ENCODE peak calls at places on chromosome 4, in seven cellular contexts. T is stomach; R is psoas muscle; L is AG09309; Y is CD8-positive, alpha-beta T cell; K is suprapubic skin; S is endothelial cell. U is an unnamed sample.

GRCh38 chr4:7806080-7806630 is 133.5 kb downstream of the AFAP1 start:
- DNase-seq in T (peak; percentile 73), R (peak; percentile 86), L (no peak), Y (no peak), K (no peak), S (no peak), U (no peak)

GRCh38 chr4:155974957-155975356 is 21.3 kb upstream of the CTSO start:
- DNase-seq in T (no peak), R (no peak), L (no peak), Y (no peak), K (no peak), S (no peak), U (no peak)

GRCh38 chr4:8229341-8229975 is 30.4 kb downstream of the SH3TC1 start:
- DNase-seq in T (no peak), R (no peak), L (no peak), Y (peak; percentile 66), K (no peak), S (no peak), U (no peak)

GRCh38 chr4:94581766-94582165 is 130.0 kb downstream of the PDLIM5 start:
- DNase-seq in T (no peak), R (no peak), L (no peak), Y (no peak), K (no peak), S (no peak), U (no peak)

GRCh38 chr4:15182600-15183222 is 180.4 kb downstream of the CPEB2 start:
- DNase-seq in T (no peak), R (no peak), L (no peak), Y (no peak), K (no peak), S (no peak), U (no peak)

GRCh38 chr4:105092356-105092755 is 54.3 kb upstream of the TET2 start:
- DNase-seq in T (no peak), R (no peak), L (peak; percentile 41), Y (no peak), K (no peak), S (no peak), U (no peak)

GRCh38 chr4:113756005-113756410 is 5.5 kb downstream of the CAMK2D start:
- DNase-seq in T (no peak), R (no peak), L (no peak), Y (no peak), K (no peak), S (no peak), U (no peak)

GRCh38 chr4:41613362-41613761 is 75.4 kb downstream of the LIMCH1 start:
- DNase-seq in T (no peak), R (no peak), L (no peak), Y (no peak), K (no peak), S (no peak), U (no peak)

GRCh38 chr4:32462944-32463343 is 1742.8 kb downstream of the PCDH7 start:
- DNase-seq in T (no peak), R (no peak), L (no peak), Y (no peak), K (no peak), S (peak; percentile 34), U (no peak)

GRCh38 chr4:149972407-149972806 is 105.8 kb upstream of the DCLK2 start:
- DNase-seq in T (no peak), R (no peak), L (no peak), Y (no peak), K (no peak), S (no peak), U (no peak)

GRCh38 chr4:128287159-128287870 is at the start of gene PGRMC2:
- DNase-seq in T (no peak), R (no peak), L (no peak), Y (no peak), K (no peak), S (no peak), U (peak; percentile 11)

GRCh38 chr4:124666496-124666895 is 46.0 kb downstream of the ANKRD50 start:
- DNase-seq in T (no peak), R (no peak), L (no peak), Y (no peak), K (no peak), S (no peak), U (no peak)

GRCh38 chr4:159021597-159022385 is 81.1 kb upstream of the RAPGEF2 start:
- DNase-seq in T (no peak), R (no peak), L (no peak), Y (no peak), K (no peak), S (no peak), U (no peak)

GRCh38 chr4:61425315-61425714 is 225.2 kb downstream of the ADGRL3 start:
- DNase-seq in T (no peak), R (no peak), L (no peak), Y (no peak), K (no peak), S (no peak), U (no peak)

GRCh38 chr4:54332577-54332976 is 103.5 kb downstream of the PDGFRA start:
- DNase-seq in T (no peak), R (no peak), L (no peak), Y (no peak), K (no peak), S (no peak), U (no peak)

GRCh38 chr4:176949022-176949421 is 156.3 kb upstream of the VEGFC start:
- DNase-seq in T (no peak), R (no peak), L (peak; percentile 60), Y (no peak), K (no peak), S (no peak), U (no peak)

GRCh38 chr4:113411496-113411938 is 350.0 kb downstream of the CAMK2D start:
- DNase-seq in T (no peak), R (no peak), L (peak; percentile 83), Y (no peak), K (no peak), S (no peak), U (peak; percentile 31)

GRCh38 chr4:21554510-21554909 is 394.1 kb downstream of the KCNIP4 start:
- DNase-seq in T (no peak), R (no peak), L (no peak), Y (no peak), K (no peak), S (no peak), U (no peak)

GRCh38 chr4:52659722-52660261 is 691 bp upstream of the USP46 start:
- DNase-seq in T (peak; percentile 71), R (peak; percentile 87), L (no peak), Y (no peak), K (peak; percentile 82), S (peak; percentile 42), U (peak; percentile 18)

GRCh38 chr4:147735413-147736301 is 3.8 kb downstream of the ARHGAP10 start:
- DNase-seq in T (no peak), R (no peak), L (no peak), Y (no peak), K (no peak), S (no peak), U (no peak)

GRCh38 chr4:41668024-41668423 is 80.5 kb downstream of the PHOX2B start:
- DNase-seq in T (no peak), R (no peak), L (no peak), Y (no peak), K (no peak), S (no peak), U (no peak)

GRCh38 chr4:152575533-152575932 is 39.6 kb upstream of the FBXW7 start:
- DNase-seq in T (peak; percentile 51), R (no peak), L (no peak), Y (no peak), K (no peak), S (no peak), U (peak; percentile 22)

GRCh38 chr4:152573861-152574260 is 38.0 kb upstream of the FBXW7 start:
- DNase-seq in T (no peak), R (no peak), L (no peak), Y (no peak), K (no peak), S (no peak), U (no peak)

GRCh38 chr4:152571296-152571695 is 35.4 kb upstream of the FBXW7 start:
- DNase-seq in T (no peak), R (no peak), L (no peak), Y (no peak), K (no peak), S (no peak), U (no peak)

GRCh38 chr4:152577708-152578421 is 42.0 kb upstream of the FBXW7 start:
- DNase-seq in T (no peak), R (no peak), L (no peak), Y (no peak), K (no peak), S (no peak), U (no peak)

GRCh38 chr4:152572417-152573086 is 36.7 kb upstream of the FBXW7 start:
- DNase-seq in T (no peak), R (no peak), L (peak; percentile 25), Y (no peak), K (no peak), S (no peak), U (peak; percentile 9)
- TF ChIP-seq CTCF in T (no peak), R (no peak), L (no peak), Y (no peak), K (no peak), S (no peak), U (no peak)

DNA sequence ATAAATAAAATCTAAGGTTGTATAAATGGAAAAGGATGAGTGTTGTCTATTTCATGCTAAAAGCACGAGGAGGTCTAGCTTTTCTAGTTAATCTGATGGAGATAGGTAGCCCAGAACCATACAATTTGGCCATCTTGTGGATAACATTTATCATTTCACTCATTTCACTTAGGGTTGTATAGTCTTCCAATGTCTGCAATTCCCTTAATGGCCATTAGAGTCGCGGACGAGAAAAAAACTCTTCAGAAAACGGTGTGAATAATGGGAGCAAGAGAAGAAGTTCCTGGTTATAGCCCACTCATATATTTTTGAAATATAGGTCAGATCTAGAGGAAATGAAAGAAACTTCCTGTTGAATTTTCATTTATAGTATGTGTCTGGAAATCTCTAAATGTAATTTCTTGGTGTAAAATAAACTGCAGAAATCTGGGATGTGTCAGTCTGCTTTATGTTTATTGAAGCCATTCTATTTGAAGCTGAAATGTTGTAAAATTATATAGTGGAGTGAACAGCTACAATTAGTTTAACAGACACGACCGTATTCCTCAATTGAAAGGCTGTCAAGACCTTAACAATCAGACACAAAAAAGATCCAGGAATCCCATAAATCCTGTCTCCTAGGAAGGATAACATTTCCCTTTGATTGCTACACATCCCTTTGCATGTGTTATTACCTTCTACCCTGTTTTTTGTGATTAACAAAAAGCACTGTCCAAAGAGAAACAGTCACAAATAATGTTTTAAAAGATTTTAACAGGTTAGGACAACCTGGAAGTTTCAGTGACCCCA is 47.7 kb upstream of the MGST2 start:
- DNase-seq in T (no peak), R (no peak), L (no peak), Y (no peak), K (no peak), S (no peak), U (no peak)
- TF ChIP-seq CTCF in T (peak; percentile 40), R (peak; percentile 34), L (peak; percentile 47), Y (no peak), K (peak; percentile 8), S (peak; percentile 74), U (no peak)

GRCh38 chr4:13430834-13431568 is 53.1 kb downstream of the RAB28 start:
- DNase-seq in T (no peak), R (no peak), L (no peak), Y (no peak), K (no peak), S (no peak), U (no peak)
- TF ChIP-seq CTCF in T (peak; percentile 13), R (no peak), L (peak; percentile 18), Y (peak; percentile 14), K (no peak), S (peak; percentile 83), U (peak; percentile 20)

DNA sequence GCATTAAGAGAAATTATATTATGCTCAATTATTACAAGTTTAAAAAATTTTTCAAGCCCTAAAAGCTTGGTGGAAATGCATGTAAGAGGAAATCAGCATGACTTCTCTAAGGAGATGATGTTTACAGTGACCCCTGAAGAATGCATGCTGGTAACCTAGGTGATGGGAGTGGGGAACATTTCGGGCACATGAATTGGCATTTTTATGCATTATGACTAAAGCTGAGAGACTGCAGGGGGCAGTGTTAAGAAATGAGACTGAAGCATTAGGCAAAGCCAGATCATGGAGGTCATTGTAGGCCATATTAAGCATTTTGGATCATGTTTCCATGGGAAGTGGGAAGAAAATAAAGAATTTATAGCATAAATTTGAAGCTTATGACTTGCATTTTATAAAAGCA is 421.3 kb downstream of the FAT4 start:
- DNase-seq in T (no peak), R (no peak), L (no peak), Y (no peak), K (no peak), S (peak; percentile 20), U (no peak)
- TF ChIP-seq CTCF in T (no peak), R (no peak), L (peak; percentile 30), Y (no peak), K (no peak), S (no peak), U (no peak)

U was measured in Calu3.